ENCODE peak calls at places on chromosomes 2 and 18, in eight cellular contexts. T, Z, J, Y, R, Q, S and X are unnamed samples.

GRCh38 chr2:238929242-238930081 is 81.6 kb downstream of the TWIST2 start:
- DNase-seq in R (no peak), Z (peak; percentile 33), S (no peak), Y (no peak), J (peak; percentile 38), T (no peak), Q (no peak), X (no peak)

GRCh38 chr2:237201461-237202287 is 116.0 kb downstream of the COPS8 start:
- DNase-seq in J (peak; percentile 97), R (no peak), S (no peak), Q (no peak), T (no peak), Y (peak; percentile 97), Z (no peak), X (no peak)

GRCh38 chr2:223548194-223548593 is 54.0 kb downstream of the SCG2 start:
- DNase-seq in Z (no peak), T (no peak), R (no peak), J (no peak), Y (peak; percentile 23), S (no peak), Q (no peak), X (no peak)

GRCh38 chr18:47595816-47596501 is 334.5 kb downstream of the SMAD2 start:
- DNase-seq in T (peak; percentile 37), S (peak; percentile 38), Z (no peak), R (peak; percentile 10), Y (peak; percentile 17), J (no peak), Q (no peak), X (peak; percentile 45)

GRCh38 chr2:240245706-240246105 is 105.2 kb upstream of the OTOS start:
- DNase-seq in Z (no peak), R (no peak), Q (no peak), T (no peak), Y (no peak), S (peak; percentile 2), J (no peak), X (no peak)

GRCh38 chr2:26563686-26564085 is 77.5 kb downstream of the CIB4 start:
- DNase-seq in J (no peak), T (no peak), R (no peak), Y (no peak), Z (no peak), S (no peak), Q (no peak), X (no peak)

GRCh38 chr2:12005886-12006681 is 259.7 kb downstream of the LPIN1 start:
- DNase-seq in J (peak; percentile 87), Q (peak; percentile 55), R (no peak), Z (no peak), S (peak; percentile 31), Y (peak; percentile 21), T (no peak), X (no peak)

GRCh38 chr18:70288851-70289328 is at the start of gene SOCS6:
- DNase-seq in J (no peak), Q (no peak), R (peak; percentile 25), T (peak; percentile 70), S (peak; percentile 18), Y (peak; percentile 73), Z (peak; percentile 74), X (peak; percentile 69)

GRCh38 chr2:190847504-190848201 is 33.0 kb upstream of the GLS start:
- DNase-seq in Z (no peak), R (no peak), Q (no peak), Y (peak; percentile 55), S (no peak), J (no peak), T (no peak), X (no peak)

GRCh38 chr2:2838548-2838845 is 507.4 kb upstream of the MYT1L start:
- DNase-seq in J (no peak), R (no peak), Q (no peak), Z (no peak), S (no peak), Y (no peak), T (no peak), X (no peak)

GRCh38 chr2:85420743-85421705 is 2.5 kb downstream of the SH2D6 start:
- DNase-seq in S (peak; percentile 98), R (peak; percentile 88), Q (peak; percentile 74), Z (peak; percentile 97), T (peak; percentile 91), Y (peak; percentile 80), J (peak; percentile 74), X (peak; percentile 88)

GRCh38 chr2:168344706-168345105 is 97.3 kb upstream of the STK39 start:
- DNase-seq in Q (no peak), Z (no peak), T (no peak), R (no peak), S (no peak), Y (no peak), J (no peak), X (no peak)

GRCh38 chr18:41052625-41053024 is 902.4 kb upstream of the PIK3C3 start:
- DNase-seq in S (no peak), Z (no peak), Y (no peak), Q (no peak), J (no peak), T (no peak), R (no peak), X (no peak)

GRCh38 chr2:237859533-237860272 is at the start of gene RAMP1:
- DNase-seq in J (no peak), S (no peak), T (peak; percentile 27), R (no peak), Q (no peak), Y (peak; percentile 35), Z (no peak), X (no peak)

GRCh38 chr18:2572892-2573291 is 1.5 kb downstream of the NDC80 start:
- DNase-seq in Y (no peak), R (no peak), S (no peak), J (no peak), Q (no peak), T (no peak), Z (no peak), X (no peak)

GRCh38 chr2:235996419-235996818 is 171.8 kb downstream of the GBX2 start:
- DNase-seq in Y (no peak), J (no peak), R (no peak), Q (no peak), S (no peak), T (no peak), Z (no peak), X (no peak)

GRCh38 chr2:188365058-188365641 is 73.5 kb downstream of the GULP1 start:
- DNase-seq in S (no peak), R (no peak), T (no peak), Y (no peak), Z (no peak), Q (no peak), J (no peak), X (no peak)

GRCh38 chr18:70183441-70183840 is 22.0 kb downstream of the RTTN start:
- DNase-seq in S (no peak), R (no peak), T (no peak), J (no peak), Z (no peak), Q (no peak), Y (no peak), X (no peak)

GRCh38 chr18:26930630-26931029 is 65.1 kb upstream of the AQP4 start:
- DNase-seq in Y (no peak), Z (no peak), S (no peak), T (no peak), Q (no peak), J (no peak), R (no peak), X (no peak)

GRCh38 chr2:23326322-23326721 is 58.7 kb upstream of the KLHL29 start:
- DNase-seq in S (no peak), Q (no peak), Y (no peak), R (no peak), Z (no peak), J (no peak), T (no peak), X (no peak)

GRCh38 chr2:69985684-69986083 is 24.3 kb upstream of the ASPRV1 start:
- DNase-seq in T (no peak), Y (no peak), Q (no peak), R (no peak), J (no peak), S (no peak), Z (no peak), X (no peak)

GRCh38 chr2:224142397-224143312 is 103.6 kb upstream of the SERPINE2 start:
- DNase-seq in J (peak; percentile 64), Z (no peak), R (no peak), Y (peak; percentile 65), Q (no peak), S (no peak), T (no peak), X (no peak)

GRCh38 chr2:223055836-223056235 is 3.8 kb downstream of the KCNE4 start:
- DNase-seq in T (no peak), Q (no peak), J (no peak), Y (no peak), Z (no peak), S (no peak), R (no peak), X (no peak)

GRCh38 chr2:213253162-213253561 is 31.1 kb upstream of the SPAG16 start:
- DNase-seq in S (no peak), Y (no peak), Q (no peak), T (no peak), Z (no peak), R (no peak), J (no peak), X (no peak)

GRCh38 chr2:181456660-181457120 is 496 bp upstream of the ITGA4 start:
- DNase-seq in T (peak; percentile 40), S (no peak), Y (peak; percentile 59), R (peak; percentile 34), Q (peak; percentile 53), J (no peak), Z (no peak), X (no peak)

GRCh38 chr2:235263205-235264120 is 230.4 kb upstream of the AGAP1 start:
- DNase-seq in Y (peak; percentile 80), J (peak; percentile 97), Z (peak; percentile 45), S (no peak), Q (no peak), R (peak; percentile 40), T (no peak), X (no peak)

GRCh38 chr2:159753797-159754196 is 41.5 kb downstream of the MARCHF7 start:
- DNase-seq in Y (no peak), J (no peak), Z (no peak), T (no peak), R (no peak), Q (no peak), S (no peak), X (no peak)

GRCh38 chr18:48754993-48755473 is 195.7 kb downstream of the SMAD7 start:
- DNase-seq in T (no peak), Z (no peak), S (no peak), J (no peak), R (no peak), Y (no peak), Q (no peak), X (no peak)

GRCh38 chr2:54228945-54229344 is 27.1 kb downstream of the TSPYL6 start:
- DNase-seq in S (no peak), Z (no peak), T (no peak), Y (no peak), J (no peak), R (no peak), Q (no peak), X (no peak)